ENCODE peak calls at places on chromosomes 12 and 14, in seven cellular contexts. D, E, T, R, K, P and Q are unnamed samples.

GRCh38 chr12:108232565-108232964 is 103.5 kb downstream of the WSCD2 start:
- DNase-seq in D (no peak), E (no peak), T (no peak), R (no peak), K (no peak), P (peak), Q (no peak)

GRCh38 chr12:110424237-110424636 is 20.7 kb upstream of the ANAPC7 start:
- DNase-seq in D (no peak), E (no peak), T (no peak), R (no peak), K (peak), P (no peak), Q (peak)

GRCh38 chr12:47032644-47033043 is 46.8 kb upstream of the PCED1B start:
- DNase-seq in D (peak), E (no peak), T (peak), R (no peak), K (no peak), P (no peak), Q (no peak)

GRCh38 chr12:22974865-22975264 is 349.9 kb downstream of the ETNK1 start:
- DNase-seq in D (no peak), E (no peak), T (peak), R (no peak), K (no peak), P (no peak), Q (no peak)

GRCh38 chr12:19066471-19067001 is 63.0 kb upstream of the PLEKHA5 start:
- DNase-seq in D (no peak), E (no peak), T (peak), R (no peak), K (no peak), P (no peak), Q (no peak)

GRCh38 chr12:27032679-27033078 is 10.3 kb downstream of the MED21 start:
- DNase-seq in D (no peak), E (no peak), T (no peak), R (no peak), K (no peak), P (no peak), Q (no peak)

GRCh38 chr14:94517248-94517640 is 8.0 kb upstream of the SERPINA12 start:
- DNase-seq in D (no peak), E (no peak), T (no peak), R (no peak), K (no peak), P (no peak), Q (no peak)

GRCh38 chr14:78598046-78598652 is 428.0 kb downstream of the NRXN3 start:
- DNase-seq in D (peak), E (peak), T (peak), R (peak), K (peak), P (peak), Q (no peak)

GRCh38 chr12:117161460-117162166 is 28.7 kb downstream of the FBXO21 start:
- DNase-seq in D (no peak), E (no peak), T (no peak), R (no peak), K (no peak), P (no peak), Q (peak)

GRCh38 chr12:49552014-49552413 is 13.2 kb downstream of the KCNH3 start:
- DNase-seq in D (peak), E (no peak), T (no peak), R (no peak), K (no peak), P (no peak), Q (no peak)

GRCh38 chr14:71266994-71267636 is 359.9 kb downstream of the PCNX1 start:
- DNase-seq in D (no peak), E (no peak), T (no peak), R (no peak), K (no peak), P (no peak), Q (no peak)

GRCh38 chr14:77028384-77029246 is at the start of gene IRF2BPL:
- DNase-seq in D (peak), E (peak), T (peak), R (peak), K (no peak), P (peak), Q (peak)

GRCh38 chr14:77032854-77033621 is 4.5 kb upstream of the IRF2BPL start:
- DNase-seq in D (peak), E (peak), T (peak), R (peak), K (no peak), P (no peak), Q (peak)

GRCh38 chr14:77032483-77032853 is 4.0 kb upstream of the IRF2BPL start:
- DNase-seq in D (no peak), E (no peak), T (no peak), R (no peak), K (no peak), P (no peak), Q (no peak)

GRCh38 chr14:77033622-77034521 is 5.4 kb upstream of the IRF2BPL start:
- DNase-seq in D (peak), E (peak), T (peak), R (peak), K (no peak), P (no peak), Q (peak)

GRCh38 chr14:77031680-77032482 is 3.4 kb upstream of the IRF2BPL start:
- DNase-seq in D (no peak), E (no peak), T (no peak), R (peak), K (no peak), P (no peak), Q (no peak)
- H3K4me3 ChIP-seq in D (no peak), E (no peak), T (no peak), R (peak), K (no peak), P (no peak), Q (peak)

GRCh38 chr12:6535697-6535946 is 1.3 kb downstream of the GAPDH start:
- DNase-seq in D (no peak), E (no peak), T (no peak), R (no peak), K (no peak), P (no peak), Q (no peak)

GRCh38 chr12:6533653-6534157 is 612 bp upstream of the GAPDH start:
- DNase-seq in D (peak), E (peak), T (peak), R (peak), K (no peak), P (peak), Q (no peak)

GRCh38 chr12:6532927-6533652 is 1.2 kb upstream of the GAPDH start:
- DNase-seq in D (peak), E (peak), T (peak), R (peak), K (no peak), P (peak), Q (no peak)

GRCh38 chr12:6534914-6535696 is 788 bp downstream of the GAPDH start:
- DNase-seq in D (peak), E (peak), T (peak), R (peak), K (no peak), P (peak), Q (peak)

GRCh38 chr12:6534158-6534913 is at the start of gene GAPDH:
- DNase-seq in D (peak), E (peak), T (peak), R (peak), K (peak), P (peak), Q (peak)
- TF ChIP-seq EP300 in D (no peak), E (no peak), T (peak), R (no peak), K (peak), P (no peak), Q (no peak)

GRCh38 chr12:7188557-7189397 is 709 bp upstream of the PEX5 start:
- DNase-seq in D (peak), E (peak), T (peak), R (peak), K (peak), P (peak), Q (peak)
- TF ChIP-seq POLR2AphosphoS5 in D (no peak), E (peak), T (no peak), R (peak), K (no peak), P (no peak), Q (no peak)

GRCh38 chr12:57585156-57585555 is 5.8 kb upstream of the PIP4K2C start:
- DNase-seq in D (no peak), E (no peak), T (no peak), R (no peak), K (no peak), P (no peak), Q (no peak)

GRCh38 chr12:57582440-57582839 is 8.6 kb upstream of the PIP4K2C start:
- DNase-seq in D (no peak), E (no peak), T (no peak), R (no peak), K (no peak), P (no peak), Q (no peak)

GRCh38 chr12:57584690-57585089 is 6.3 kb upstream of the PIP4K2C start:
- DNase-seq in D (no peak), E (no peak), T (no peak), R (no peak), K (no peak), P (no peak), Q (no peak)

GRCh38 chr12:57583008-57583831 is 7.8 kb upstream of the PIP4K2C start:
- DNase-seq in D (peak), E (peak), T (peak), R (peak), K (peak), P (peak), Q (no peak)

DNA sequence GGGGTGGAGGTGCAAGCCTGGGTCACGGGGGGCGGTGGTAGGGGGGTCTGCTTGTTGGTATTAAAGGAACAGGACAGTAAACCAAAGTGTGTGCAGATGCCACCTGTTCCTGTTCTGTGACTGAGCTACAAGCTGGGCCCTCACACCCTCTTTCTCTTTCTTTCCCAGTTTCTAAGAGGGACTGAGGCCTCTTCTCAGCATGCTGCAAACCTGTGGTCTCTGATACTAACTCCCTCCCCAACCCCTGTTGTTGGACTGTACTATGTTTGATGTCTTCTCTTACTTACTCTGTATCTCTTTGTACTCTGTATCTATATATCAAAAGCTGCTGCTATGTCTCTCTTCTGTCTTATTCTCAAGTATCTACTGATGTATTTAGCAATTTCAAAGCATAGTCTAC is 6.9 kb upstream of the PIP4K2C start:
- DNase-seq in D (no peak), E (no peak), T (no peak), R (no peak), K (no peak), P (no peak), Q (no peak)
- H3K4me3 ChIP-seq in D (no peak), E (no peak), T (no peak), R (no peak), K (no peak), P (no peak), Q (no peak)

DNA sequence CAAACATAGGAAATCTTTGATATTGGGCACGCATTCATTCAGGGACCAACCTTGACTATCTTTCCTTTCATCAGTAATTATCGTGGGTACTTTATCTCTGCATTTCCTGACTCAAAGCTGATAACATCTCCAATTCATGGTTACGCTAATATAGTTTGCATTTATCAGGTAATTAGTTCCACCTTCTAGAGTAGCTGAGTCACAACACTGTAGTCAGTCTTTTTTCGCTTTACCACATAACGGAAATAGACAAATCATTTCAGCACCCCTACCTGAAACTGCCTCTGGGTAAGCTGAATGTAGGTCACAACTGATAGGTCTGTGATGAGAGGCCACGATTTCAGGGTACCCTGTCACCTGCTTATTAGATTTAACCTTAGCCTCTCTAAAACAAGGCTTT is 36.7 kb upstream of the IL22 start:
- DNase-seq in D (no peak), E (no peak), T (no peak), R (no peak), K (no peak), P (no peak), Q (no peak)
- TF ChIP-seq EP300 in D (peak), E (no peak), T (no peak), R (no peak), K (no peak), P (no peak), Q (no peak)

GRCh38 chr12:113478351-113479011 is 6.8 kb upstream of the LHX5 start:
- DNase-seq in D (no peak), E (no peak), T (no peak), R (no peak), K (no peak), P (no peak), Q (no peak)
- TF ChIP-seq POLR2AphosphoS5 in D (no peak), E (no peak), T (no peak), R (no peak), K (no peak), P (no peak), Q (no peak)

GRCh38 chr12:62876938-62877548 is 57.9 kb downstream of the PPM1H start:
- DNase-seq in D (no peak), E (no peak), T (no peak), R (no peak), K (no peak), P (no peak), Q (no peak)
- H3K4me3 ChIP-seq in D (no peak), E (no peak), T (no peak), R (no peak), K (no peak), P (no peak), Q (no peak)

GRCh38 chr14:20682435-20683124 is 1.8 kb upstream of the RNASE4 start:
- DNase-seq in D (peak), E (peak), T (peak), R (peak), K (no peak), P (peak), Q (peak)
- TF ChIP-seq EP300 in D (no peak), E (no peak), T (no peak), R (no peak), K (no peak), P (no peak), Q (no peak)

GRCh38 chr14:51547260-51547659 is 104.5 kb upstream of the FRMD6 start:
- DNase-seq in D (peak), E (no peak), T (no peak), R (peak), K (no peak), P (no peak), Q (no peak)
- TF ChIP-seq POLR2AphosphoS5 in D (peak), E (peak), T (no peak), R (peak), K (no peak), P (no peak), Q (no peak)